ENCODE peak calls at places on chromosome 19, in nine cellular contexts. N is neuronal stem cell, B is Peyer's patch, Y is AG09309, J is pancreas, Q is mammary epithelial cell, V is breast epithelium, T is spleen, R is thyroid gland. H is an unnamed sample.

GRCh38 chr19:15935167-15935702 is 906 bp upstream of the CYP4F11 start:
- DNase-seq in N (no peak), B (no peak), Y (no peak), J (no peak), Q (no peak), V (no peak), T (no peak), R (peak), H (no peak)

GRCh38 chr19:44648536-44649370 is 5.0 kb downstream of the PVR start:
- DNase-seq in N (no peak), B (peak), Y (peak), J (no peak), Q (peak), V (no peak), T (peak), R (peak), H (no peak)

GRCh38 chr19:6693681-6694080 is 23.7 kb upstream of the TNFSF14 start:
- DNase-seq in N (no peak), B (no peak), Y (no peak), J (no peak), Q (no peak), V (no peak), T (peak), R (no peak), H (no peak)

GRCh38 chr19:57850553-57851017 is 926 bp downstream of the ZNF587 start:
- DNase-seq in N (peak), B (peak), Y (no peak), J (no peak), Q (peak), V (no peak), T (no peak), R (peak), H (no peak)

GRCh38 chr19:50870417-50871089 is 2.7 kb upstream of the KLK2 start:
- DNase-seq in N (no peak), B (no peak), Y (no peak), J (no peak), Q (no peak), V (no peak), T (no peak), R (no peak), H (no peak)

GRCh38 chr19:6580313-6580712 is 10.6 kb downstream of the CD70 start:
- DNase-seq in N (no peak), B (no peak), Y (no peak), J (no peak), Q (peak), V (no peak), T (no peak), R (no peak), H (no peak)

GRCh38 chr19:45123440-45123850 is 30.5 kb downstream of the PPP1R37 start:
- DNase-seq in N (no peak), B (no peak), Y (no peak), J (no peak), Q (peak), V (peak), T (no peak), R (peak), H (no peak)

GRCh38 chr19:9406798-9407352 is 28.5 kb downstream of the ZNF266 start:
- DNase-seq in N (no peak), B (peak), Y (peak), J (peak), Q (peak), V (no peak), T (peak), R (peak), H (no peak)

GRCh38 chr19:14479985-14480694 is 5.0 kb upstream of the PTGER1 start:
- DNase-seq in N (peak), B (no peak), Y (no peak), J (no peak), Q (no peak), V (no peak), T (peak), R (no peak), H (no peak)

GRCh38 chr19:52585101-52585500 is 15.0 kb downstream of the ZNF701 start:
- DNase-seq in N (no peak), B (no peak), Y (no peak), J (no peak), Q (no peak), V (no peak), T (no peak), R (no peak), H (peak)
- H3K4me3 ChIP-seq in N (no peak), B (no peak), Y (no peak), J (no peak), Q (no peak), V (no peak), T (no peak), R (no peak), H (no peak)

DNA sequence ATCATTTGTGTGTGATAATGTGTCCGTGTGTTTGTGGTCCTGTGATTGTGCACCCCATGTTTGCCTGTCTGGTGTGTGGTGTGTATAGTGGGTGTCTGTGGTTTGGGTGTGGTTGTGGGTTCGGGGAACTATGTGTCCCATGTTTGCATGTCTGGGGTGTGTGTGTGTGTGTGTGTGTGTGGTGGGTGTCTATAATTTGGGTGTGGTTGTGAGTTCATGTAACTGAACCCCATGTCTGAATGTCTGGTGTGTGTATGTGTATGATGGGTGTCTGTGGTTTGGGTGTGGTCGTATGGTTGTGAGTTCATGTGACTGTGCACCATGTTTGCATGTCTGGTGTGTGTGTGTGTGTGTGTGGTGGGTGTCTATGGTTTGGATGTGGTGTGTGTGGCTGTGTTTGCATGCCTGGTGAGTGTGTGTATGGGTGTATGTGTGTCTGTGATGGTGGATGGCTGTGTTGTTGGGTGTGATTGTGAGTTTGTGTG is 11.1 kb upstream of the NFIX start:
- DNase-seq in N (no peak), B (no peak), Y (no peak), J (no peak), Q (no peak), V (no peak), T (no peak), R (no peak), H (no peak)
- H3K4me3 ChIP-seq in N (no peak), B (no peak), Y (no peak), J (no peak), Q (no peak), V (no peak), T (no peak), R (no peak), H (no peak)

GRCh38 chr19:49678970-49679831 is 2.1 kb downstream of the PRMT1 start:
- DNase-seq in N (no peak), B (peak), Y (no peak), J (peak), Q (no peak), V (no peak), T (peak), R (no peak), H (no peak)
- H3K4me3 ChIP-seq in N (peak), B (no peak), Y (no peak), J (no peak), Q (no peak), V (no peak), T (no peak), R (no peak), H (no peak)

DNA sequence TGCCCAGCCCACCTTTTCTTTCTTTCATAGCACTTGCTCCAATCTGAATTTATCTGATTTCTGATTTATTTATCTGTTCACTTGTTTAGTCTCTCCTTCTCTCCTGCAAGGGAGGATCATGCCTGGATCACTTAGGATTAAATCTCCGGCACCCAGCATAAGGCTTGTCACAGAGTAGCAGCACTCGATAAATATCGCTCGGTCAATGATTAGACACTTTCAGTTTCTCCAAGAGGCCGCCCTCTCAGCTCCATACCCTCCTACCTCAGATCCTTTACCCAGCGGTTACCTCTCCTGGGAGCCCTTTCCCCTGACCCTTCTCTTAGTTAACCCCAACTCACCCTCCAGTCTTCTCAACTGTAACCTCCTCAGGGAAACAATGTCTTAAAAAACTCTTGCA is 1.4 kb downstream of the CLIP3 start:
- DNase-seq in N (no peak), B (no peak), Y (no peak), J (no peak), Q (no peak), V (no peak), T (no peak), R (no peak), H (no peak)
- H3K4me3 ChIP-seq in N (no peak), B (no peak), Y (no peak), J (no peak), Q (no peak), V (no peak), T (peak), R (no peak), H (no peak)

DNA sequence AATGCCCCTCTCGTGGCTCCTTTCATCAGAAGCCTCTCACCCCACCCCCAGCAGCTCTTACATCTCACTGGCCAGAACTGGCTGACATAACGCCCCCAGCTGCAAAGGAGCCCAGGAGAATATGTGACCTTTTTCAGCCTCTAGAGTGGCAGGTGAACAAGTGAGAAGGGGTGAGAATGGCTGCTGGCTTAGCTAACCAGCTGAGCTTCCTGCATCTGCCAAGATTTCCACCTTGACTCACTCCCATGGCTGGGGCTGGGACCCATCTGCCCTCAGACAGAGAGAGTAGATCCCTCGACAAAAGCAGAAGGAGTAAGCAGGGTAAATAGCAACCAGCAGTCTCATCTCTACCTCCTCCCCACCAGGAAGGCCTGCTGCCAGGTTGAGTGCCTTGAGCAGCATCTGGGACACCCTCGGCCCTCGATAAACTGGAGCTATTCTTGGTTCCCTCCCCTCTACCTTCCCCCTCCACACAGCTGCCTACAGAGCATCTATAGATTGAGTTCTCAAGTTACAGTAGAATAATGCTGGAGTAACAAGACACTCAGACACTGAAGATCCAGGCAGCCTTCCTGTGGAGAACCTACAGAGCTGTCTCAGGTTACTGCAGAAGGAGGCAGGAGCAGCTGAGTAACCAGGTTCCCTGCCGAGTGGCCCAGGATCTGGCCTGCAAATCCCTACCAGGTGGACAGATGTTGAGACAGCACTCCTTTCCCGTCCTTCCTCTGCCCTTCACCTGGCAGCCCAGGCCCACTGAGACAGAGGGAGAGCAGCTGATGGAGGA is 15.5 kb downstream of the KASH5 start:
- DNase-seq in N (no peak), B (no peak), Y (no peak), J (no peak), Q (no peak), V (no peak), T (no peak), R (peak), H (no peak)
- H3K4me3 ChIP-seq in N (no peak), B (no peak), Y (no peak), J (no peak), Q (no peak), V (no peak), T (no peak), R (no peak), H (no peak)

DNA sequence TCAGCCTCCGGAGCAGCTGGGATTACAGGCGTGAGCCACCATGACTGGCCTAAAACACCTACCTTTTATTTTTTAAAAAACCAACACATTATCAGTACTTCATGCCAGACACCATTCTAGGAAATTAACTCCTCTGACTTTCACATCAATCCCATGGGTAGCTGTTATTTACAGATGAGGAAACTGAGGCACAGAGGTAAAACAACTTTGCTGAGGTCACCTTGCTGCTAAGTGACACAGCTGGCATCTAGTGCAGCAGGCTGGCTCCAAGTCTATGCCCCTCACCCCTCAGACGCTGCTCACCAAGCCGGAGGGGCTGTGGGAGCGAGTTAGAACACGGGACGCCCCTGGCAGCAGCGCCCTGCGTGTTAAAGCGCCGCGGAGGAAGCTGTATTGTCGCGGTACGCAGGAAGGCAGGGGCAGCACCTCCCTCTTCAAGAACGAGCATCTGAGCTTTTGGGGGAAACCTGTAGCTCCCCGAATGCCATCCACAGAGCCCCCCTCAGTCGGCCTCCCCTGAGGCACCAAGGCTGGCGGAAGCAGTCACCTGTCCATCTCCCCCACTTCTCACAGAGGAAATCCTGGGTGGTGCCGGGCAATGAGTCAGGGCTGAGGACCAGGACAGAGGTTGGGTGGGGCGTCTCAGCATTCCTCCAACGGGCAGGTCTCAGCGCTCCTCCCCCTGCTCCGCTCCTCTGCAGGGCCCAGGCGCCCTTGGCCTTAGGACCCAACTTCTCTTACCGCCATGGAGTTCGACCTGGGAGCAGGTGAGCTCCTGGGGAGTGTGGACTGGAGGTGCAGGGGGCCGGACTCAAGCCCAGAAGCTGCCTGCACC is at the start of gene C19orf33:
- DNase-seq in N (no peak), B (peak), Y (no peak), J (no peak), Q (peak), V (peak), T (no peak), R (peak), H (peak)
- H3K4me3 ChIP-seq in N (no peak), B (peak), Y (no peak), J (no peak), Q (peak), V (peak), T (peak), R (no peak), H (no peak)

GRCh38 chr19:19388568-19389555 is 16.6 kb upstream of the GATAD2A start:
- DNase-seq in N (no peak), B (no peak), Y (no peak), J (no peak), Q (no peak), V (no peak), T (peak), R (no peak), H (no peak)
- H3K4me3 ChIP-seq in N (no peak), B (no peak), Y (no peak), J (no peak), Q (no peak), V (no peak), T (peak), R (no peak), H (no peak)

GRCh38 chr19:703651-704446 is 4.9 kb upstream of the PALM start:
- DNase-seq in N (peak), B (peak), Y (no peak), J (peak), Q (peak), V (peak), T (peak), R (peak), H (peak)
- H3K4me3 ChIP-seq in N (no peak), B (no peak), Y (no peak), J (no peak), Q (no peak), V (peak), T (peak), R (no peak), H (no peak)

GRCh38 chr19:47470447-47471195 is 1.1 kb downstream of the SLC8A2 start:
- DNase-seq in N (no peak), B (no peak), Y (no peak), J (no peak), Q (no peak), V (no peak), T (no peak), R (no peak), H (no peak)

GRCh38 chr19:47471381-47471732 is 336 bp downstream of the SLC8A2 start:
- DNase-seq in N (no peak), B (no peak), Y (no peak), J (no peak), Q (no peak), V (no peak), T (no peak), R (no peak), H (no peak)

GRCh38 chr19:47471733-47472457 is at the start of gene SLC8A2:
- DNase-seq in N (peak), B (no peak), Y (peak), J (peak), Q (peak), V (peak), T (no peak), R (peak), H (no peak)

GRCh38 chr19:47475460-47475859 is 3.8 kb upstream of the SLC8A2 start:
- DNase-seq in N (no peak), B (no peak), Y (no peak), J (no peak), Q (no peak), V (no peak), T (no peak), R (no peak), H (no peak)

GRCh38 chr19:47473336-47473735 is 1.6 kb upstream of the SLC8A2 start:
- DNase-seq in N (no peak), B (no peak), Y (no peak), J (no peak), Q (no peak), V (no peak), T (no peak), R (no peak), H (no peak)
- H3K4me3 ChIP-seq in N (no peak), B (no peak), Y (no peak), J (no peak), Q (no peak), V (no peak), T (no peak), R (no peak), H (no peak)

GRCh38 chr19:41914191-41914834 is 13.9 kb downstream of the ERFL start:
- DNase-seq in N (no peak), B (no peak), Y (no peak), J (no peak), Q (no peak), V (no peak), T (no peak), R (no peak), H (no peak)

GRCh38 chr19:41913476-41914190 is 14.6 kb downstream of the ERFL start:
- DNase-seq in N (no peak), B (no peak), Y (no peak), J (no peak), Q (no peak), V (no peak), T (no peak), R (no peak), H (no peak)

GRCh38 chr19:41915248-41916032 is 12.8 kb downstream of the ERFL start:
- DNase-seq in N (no peak), B (no peak), Y (no peak), J (no peak), Q (no peak), V (no peak), T (no peak), R (no peak), H (no peak)

GRCh38 chr19:41916033-41916424 is 12.2 kb downstream of the ERFL start:
- DNase-seq in N (no peak), B (no peak), Y (no peak), J (no peak), Q (no peak), V (no peak), T (no peak), R (no peak), H (no peak)

DNA sequence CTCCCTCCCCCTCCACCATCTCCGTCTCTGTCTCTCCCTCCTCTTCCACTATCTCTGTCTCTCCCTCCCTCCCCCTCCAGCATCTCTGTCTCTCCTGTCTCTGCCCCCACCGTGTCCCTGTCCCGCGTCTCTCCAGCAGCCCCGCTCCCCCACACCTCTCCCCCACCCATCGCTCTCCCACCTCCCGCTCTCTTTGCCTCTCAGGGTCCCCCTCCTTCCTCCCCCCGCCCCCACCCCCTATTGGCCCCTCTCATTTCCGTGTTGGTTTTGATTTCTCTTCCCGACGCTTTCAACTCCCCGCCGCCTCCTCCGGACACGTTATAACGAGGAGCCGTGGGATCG is 13.4 kb downstream of the ERFL start:
- DNase-seq in N (no peak), B (no peak), Y (no peak), J (no peak), Q (no peak), V (no peak), T (no peak), R (no peak), H (no peak)
- H3K4me3 ChIP-seq in N (no peak), B (no peak), Y (no peak), J (no peak), Q (no peak), V (no peak), T (no peak), R (no peak), H (no peak)